ENCODE peak calls at places on chromosomes 1 and 21, in four cellular contexts. A is K562, V is HCT116, B is HepG2. T is an unnamed sample.
A peak's percentile ranks its signal among the peaks of the same experiment; 100 is the strongest.

GRCh38 chr1:171590022-171590421 is 32.0 kb upstream of the MYOCOS start:
- DNase-seq in A (no peak), V (no peak), B (no peak), T (no peak)

GRCh38 chr1:200423235-200423634 is 13.4 kb upstream of the ZNF281 start:
- DNase-seq in A (no peak), V (no peak), B (no peak), T (no peak)

GRCh38 chr1:111099289-111099688 is 40.6 kb downstream of the DRAM2 start:
- DNase-seq in A (no peak), V (no peak), B (peak; percentile 37), T (no peak)

GRCh38 chr1:111955755-111956154 is 33.7 kb downstream of the KCND3 start:
- DNase-seq in A (no peak), V (no peak), B (no peak), T (no peak)

GRCh38 chr1:232655041-232655745 is 25.3 kb upstream of the SIPA1L2 start:
- DNase-seq in A (no peak), V (no peak), B (no peak), T (no peak)

GRCh38 chr1:1928231-1929101 is 9.4 kb upstream of the TMEM52 start:
- DNase-seq in A (no peak), V (no peak), B (no peak), T (no peak)

GRCh38 chr1:150262388-150263320 is 5.1 kb downstream of the CA14 start:
- DNase-seq in A (no peak), V (no peak), B (no peak), T (no peak)

GRCh38 chr1:207084701-207085180 is 3.9 kb upstream of the C4BPB start:
- DNase-seq in A (peak; percentile 88), V (peak; percentile 69), B (peak; percentile 71), T (peak; percentile 57)

GRCh38 chr1:220917535-220918209 is 38.4 kb downstream of the HLX start:
- DNase-seq in A (no peak), V (no peak), B (no peak), T (no peak)

GRCh38 chr1:20345419-20345818 is 54.7 kb downstream of the VWA5B1 start:
- DNase-seq in A (no peak), V (no peak), B (no peak), T (no peak)

GRCh38 chr21:31084689-31085088 is 46.4 kb upstream of the KRTAP19-8 start:
- DNase-seq in A (no peak), V (no peak), B (peak; percentile 32), T (no peak)

GRCh38 chr1:240691521-240692338 is 79.8 kb upstream of the GREM2 start:
- DNase-seq in A (no peak), V (no peak), B (peak; percentile 5), T (peak; percentile 55)

GRCh38 chr21:40840441-40840840 is 6.5 kb downstream of the DSCAM start:
- DNase-seq in A (no peak), V (no peak), B (no peak), T (no peak)
- TF ChIP-seq FOSL1 in A (no peak), V (no peak), B (no peak), T (no peak)

DNA sequence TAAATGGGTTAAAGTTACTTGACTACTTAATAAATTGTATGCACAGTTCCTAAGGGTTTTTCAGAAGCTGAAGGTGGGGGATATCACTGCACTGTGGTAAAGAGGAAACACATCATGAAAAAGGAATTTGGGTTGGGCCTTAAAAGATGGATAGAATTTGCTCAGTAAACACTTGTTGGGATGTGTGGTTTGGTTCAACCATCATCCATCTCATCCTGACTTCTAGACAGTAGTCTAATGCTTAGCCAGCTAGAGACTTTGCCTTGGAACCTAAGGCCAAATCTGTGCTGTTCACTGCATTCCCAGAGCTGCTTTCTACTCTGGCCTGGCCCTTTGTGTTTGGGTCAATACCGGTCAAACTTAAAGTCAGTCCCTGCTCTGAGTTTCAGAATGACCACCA is 30.6 kb downstream of the LY9 start:
- DNase-seq in A (no peak), V (no peak), B (no peak), T (no peak)
- TF ChIP-seq FOSL1 in A (no peak), V (no peak), B (no peak), T (no peak)

DNA sequence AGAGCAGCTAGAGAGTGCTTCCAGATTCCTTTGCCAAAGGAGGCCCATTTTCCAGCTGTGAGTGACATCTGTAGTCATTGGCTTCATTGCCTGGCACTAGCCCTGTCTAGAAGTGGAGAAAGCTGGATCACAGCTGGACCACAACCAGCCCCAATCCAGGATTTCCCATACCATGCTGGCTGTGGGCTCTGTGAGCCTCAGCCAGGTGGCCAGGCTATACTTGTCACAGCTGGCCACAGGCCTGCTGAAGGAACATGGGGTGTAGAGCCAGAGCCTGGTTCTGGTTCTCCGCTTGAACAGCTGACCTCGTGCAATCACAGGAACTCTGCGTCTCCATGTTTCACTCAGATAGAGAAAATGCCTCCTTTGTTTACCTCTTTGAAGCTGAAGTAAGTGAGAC is 36.6 kb downstream of the RIMKLA start:
- DNase-seq in A (no peak), V (no peak), B (no peak), T (no peak)
- TF ChIP-seq FOSL1 in A (no peak), V (no peak), B (no peak), T (no peak)

GRCh38 chr1:13968361-13968760 is 268.4 kb downstream of the PRDM2 start:
- DNase-seq in A (no peak), V (no peak), B (no peak), T (no peak)
- TF ChIP-seq FOSL1 in A (no peak), V (no peak), B (no peak), T (no peak)

DNA sequence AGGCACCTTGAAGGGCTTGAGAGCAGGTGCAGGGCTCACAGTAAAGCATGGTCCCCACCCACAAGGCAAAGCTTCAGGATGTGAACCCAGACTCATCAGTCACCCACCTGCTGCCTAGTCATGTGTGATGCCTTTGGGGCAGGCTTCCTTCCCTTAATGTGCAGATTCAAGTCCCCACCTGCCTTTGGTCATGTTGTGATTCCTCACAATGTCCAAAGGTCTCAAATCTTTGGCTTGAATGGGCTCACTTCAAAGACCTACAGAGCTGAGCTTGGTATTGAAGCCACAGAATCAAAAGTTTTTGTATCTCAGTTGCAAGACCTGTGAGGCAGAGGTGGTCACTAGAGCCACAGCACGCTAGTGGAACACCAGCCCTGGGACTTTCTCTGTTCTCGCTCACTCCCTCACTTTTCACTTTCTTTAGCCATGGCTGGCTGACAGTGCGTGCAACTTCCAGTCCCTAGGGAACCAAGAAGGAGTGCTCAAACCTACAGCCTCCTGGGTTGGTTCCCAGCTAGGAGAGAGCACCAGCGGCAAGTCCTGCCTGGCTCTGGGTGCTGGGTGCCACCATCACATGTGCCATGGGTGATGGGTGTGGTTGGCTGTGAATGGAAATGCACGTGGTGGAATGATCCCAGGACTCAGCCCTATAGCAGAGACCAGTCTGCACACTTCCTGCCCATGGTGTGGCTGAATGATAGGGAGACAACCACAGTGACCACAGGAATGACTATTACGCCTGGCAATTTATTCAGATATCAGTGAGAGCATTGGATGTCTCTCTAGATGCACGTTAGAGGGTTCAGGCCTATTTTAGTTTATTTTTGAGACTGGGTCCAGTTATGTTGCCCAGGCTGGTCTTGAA is 26.4 kb upstream of the CLIC6 start:
- DNase-seq in A (no peak), V (no peak), B (no peak), T (no peak)
- TF ChIP-seq FOSL1 in A (no peak), V (no peak), B (no peak), T (no peak)

GRCh38 chr1:54567961-54568360 is 19.9 kb downstream of the ACOT11 start:
- DNase-seq in A (no peak), V (no peak), B (no peak), T (no peak)

GRCh38 chr1:54564312-54565112 is 16.5 kb downstream of the ACOT11 start:
- DNase-seq in A (no peak), V (peak; percentile 79), B (no peak), T (no peak)

GRCh38 chr1:54569339-54569738 is 21.3 kb downstream of the ACOT11 start:
- DNase-seq in A (no peak), V (no peak), B (no peak), T (no peak)

GRCh38 chr1:54566438-54567141 is 18.6 kb downstream of the ACOT11 start:
- DNase-seq in A (no peak), V (no peak), B (no peak), T (no peak)

GRCh38 chr1:54565113-54565501 is 17.1 kb downstream of the ACOT11 start:
- DNase-seq in A (peak; percentile 63), V (no peak), B (peak; percentile 63), T (no peak)
- TF ChIP-seq FOSL1 in A (no peak), V (no peak), B (no peak), T (no peak)

GRCh38 chr21:39007532-39007931 is 175.7 kb downstream of the PSMG1 start:
- DNase-seq in A (no peak), V (no peak), B (no peak), T (no peak)

GRCh38 chr21:39006653-39007417 is 176.4 kb downstream of the PSMG1 start:
- DNase-seq in A (no peak), V (no peak), B (no peak), T (no peak)

GRCh38 chr21:39007985-39008384 is 175.3 kb downstream of the PSMG1 start:
- DNase-seq in A (no peak), V (no peak), B (no peak), T (no peak)

GRCh38 chr21:39003982-39004775 is 179.1 kb downstream of the PSMG1 start:
- DNase-seq in A (peak; percentile 30), V (no peak), B (no peak), T (no peak)

GRCh38 chr21:39004776-39005605 is 178.3 kb downstream of the PSMG1 start:
- DNase-seq in A (peak; percentile 25), V (no peak), B (no peak), T (no peak)
- TF ChIP-seq FOSL1 in A (no peak), V (no peak), B (no peak), T (no peak)

GRCh38 chr1:67137307-67137753 is 2.6 kb upstream of the C1orf141 start:
- DNase-seq in A (no peak), V (no peak), B (no peak), T (no peak)
- TF ChIP-seq FOSL1 in A (no peak), V (no peak), B (no peak), T (no peak)

DNA sequence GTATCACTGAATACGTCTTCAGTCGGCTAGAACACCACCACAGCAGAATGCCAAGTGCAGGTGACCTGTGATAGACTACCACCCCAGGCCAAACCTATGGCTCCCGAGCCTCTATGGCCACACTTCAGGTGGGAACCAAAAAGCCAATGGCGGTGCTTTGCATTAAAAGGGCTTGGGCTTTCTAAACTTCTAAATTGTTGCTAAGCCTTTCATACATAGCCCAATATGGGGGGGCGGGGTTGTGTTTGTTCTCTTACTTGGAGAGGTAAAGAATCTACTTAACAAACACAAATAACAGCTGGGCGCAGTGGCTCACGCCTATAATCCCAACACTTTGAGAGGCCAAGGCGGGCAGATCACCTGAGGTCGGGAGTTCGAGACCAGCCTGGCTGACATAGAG is 19.7 kb downstream of the USP48 start:
- DNase-seq in A (no peak), V (no peak), B (no peak), T (no peak)
- TF ChIP-seq FOSL1 in A (no peak), V (no peak), B (no peak), T (no peak)

DNA sequence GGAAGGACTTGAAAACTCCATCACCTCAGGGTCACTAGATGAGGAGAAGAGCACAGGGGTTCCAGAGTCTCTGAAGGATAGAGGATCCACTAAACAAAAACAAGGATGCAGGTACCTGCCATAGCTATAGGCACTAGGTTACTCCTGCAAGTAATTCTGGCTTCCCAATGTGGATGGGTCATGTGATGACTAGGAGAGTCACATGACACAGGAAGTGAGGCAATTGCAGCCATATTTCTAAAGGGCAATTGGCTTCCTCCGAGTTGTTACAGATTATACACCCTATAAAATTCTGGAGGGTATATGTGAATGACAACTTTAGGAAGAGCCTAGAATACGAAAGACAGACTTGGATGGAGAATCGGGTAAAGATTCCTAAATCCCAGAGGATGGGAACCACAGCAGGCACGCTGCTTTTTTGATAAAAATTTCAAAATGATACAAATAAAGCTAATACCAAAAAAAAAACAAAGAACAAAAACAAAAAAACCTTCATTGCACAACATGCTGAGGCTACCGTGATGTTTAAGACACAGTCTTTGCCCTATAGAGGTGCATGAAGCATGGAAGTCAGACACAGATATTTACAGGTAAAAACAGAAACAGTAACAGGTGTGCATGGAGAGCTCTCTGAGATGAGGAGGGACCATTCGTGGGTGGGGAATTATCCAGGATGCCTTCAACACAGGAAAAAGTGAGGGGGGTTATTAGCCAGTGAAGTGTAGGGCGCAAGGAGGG is 10.5 kb downstream of the MTX1 start:
- DNase-seq in A (peak; percentile 66), V (peak; percentile 71), B (no peak), T (no peak)
- TF ChIP-seq FOSL1 in A (no peak), V (no peak), B (no peak), T (no peak)